ENCODE peak calls at places on chromosomes 2 and 18, in seven cellular contexts. Q is H9, V is trophoblast cell, X is neuronal stem cell, H is mesendoderm, O is mesenchymal stem cell, S is H1. J is an unnamed sample.

GRCh38 chr2:186543561-186544131 is 46.2 kb upstream of the ITGAV start:
- DNase-seq in Q (no peak), V (peak; percentile 52), X (no peak), H (peak; percentile 49), O (peak; percentile 81), S (no peak), J (peak; percentile 80)

GRCh38 chr2:32523711-32524110 is 104.1 kb upstream of the TTC27 start:
- DNase-seq in Q (no peak), V (no peak), X (no peak), H (no peak), O (no peak), S (no peak), J (no peak)

GRCh38 chr2:159946326-159946992 is 116.0 kb downstream of the PLA2R1 start:
- DNase-seq in Q (no peak), V (no peak), X (no peak), H (no peak), O (no peak), S (no peak), J (peak; percentile 21)

GRCh38 chr18:63188063-63188462 is 131.5 kb downstream of the BCL2 start:
- DNase-seq in Q (no peak), V (no peak), X (no peak), H (no peak), O (no peak), S (no peak), J (no peak)

GRCh38 chr2:111972955-111973565 is 74.7 kb downstream of the MERTK start:
- DNase-seq in Q (no peak), V (no peak), X (no peak), H (no peak), O (no peak), S (no peak), J (no peak)

GRCh38 chr18:11320981-11321380 is 171.6 kb upstream of the PIEZO2 start:
- DNase-seq in Q (no peak), V (no peak), X (no peak), H (no peak), O (peak; percentile 54), S (no peak), J (peak; percentile 79)

GRCh38 chr2:44086639-44087036 is 82.0 kb upstream of the PPM1B start:
- DNase-seq in Q (peak; percentile 39), V (no peak), X (no peak), H (peak; percentile 42), O (no peak), S (peak; percentile 51), J (no peak)

GRCh38 chr2:9740382-9741040 is 102.8 kb upstream of the TAF1B start:
- DNase-seq in Q (no peak), V (no peak), X (no peak), H (no peak), O (no peak), S (no peak), J (no peak)

GRCh38 chr2:101517753-101518152 is 42.8 kb upstream of the RFX8 start:
- DNase-seq in Q (no peak), V (no peak), X (no peak), H (no peak), O (peak; percentile 74), S (no peak), J (peak; percentile 65)

GRCh38 chr2:229539628-229540027 is 174.7 kb downstream of the DNER start:
- DNase-seq in Q (no peak), V (peak; percentile 77), X (no peak), H (no peak), O (no peak), S (no peak), J (peak; percentile 5)
- H2BK5ac ChIP-seq in Q (no peak overlapping the region), V (no peak overlapping the region), X (no peak overlapping the region), H (no peak overlapping the region), O (no peak overlapping the region), S (no peak overlapping the region), J (no peak overlapping the region)

DNA sequence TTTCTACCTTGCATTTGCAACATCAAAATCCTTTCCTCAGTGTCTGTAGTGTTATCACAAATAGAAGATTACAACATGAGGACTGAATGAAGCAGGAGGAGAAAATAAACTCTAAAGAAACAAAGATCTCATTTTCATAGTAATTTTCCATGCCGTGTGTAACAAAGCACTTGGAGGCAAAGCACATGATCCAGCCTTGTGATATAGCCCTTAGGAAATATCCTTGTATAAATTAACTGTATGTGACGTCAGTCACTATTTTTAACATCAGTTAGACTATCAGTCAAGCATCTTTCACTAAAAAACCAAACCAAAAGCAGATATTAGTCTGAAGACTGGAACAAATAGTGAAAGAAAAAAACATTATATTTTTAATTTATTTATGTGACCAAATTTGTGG is 492.1 kb upstream of the CNTNAP5 start:
- DNase-seq in Q (no peak), V (no peak), X (no peak), H (no peak), O (peak; percentile 66), S (no peak), J (no peak)
- H2BK5ac ChIP-seq in Q (no peak overlapping the region), V (no peak overlapping the region), X (no peak overlapping the region), H (no peak overlapping the region), O (no peak overlapping the region), S (no peak overlapping the region), J (no peak overlapping the region)

GRCh38 chr18:48138660-48139426 is 208.4 kb upstream of the SMAD2 start:
- DNase-seq in Q (no peak), V (no peak), X (no peak), H (no peak), O (no peak), S (no peak), J (no peak)

GRCh38 chr18:48142994-48143393 is 212.5 kb upstream of the SMAD2 start:
- DNase-seq in Q (no peak), V (no peak), X (no peak), H (no peak), O (no peak), S (no peak), J (no peak)

GRCh38 chr18:48139427-48140347 is 209.2 kb upstream of the SMAD2 start:
- DNase-seq in Q (no peak), V (no peak), X (no peak), H (no peak), O (no peak), S (no peak), J (no peak)

GRCh38 chr18:48142353-48142752 is 211.9 kb upstream of the SMAD2 start:
- DNase-seq in Q (no peak), V (no peak), X (no peak), H (no peak), O (no peak), S (no peak), J (no peak)

GRCh38 chr18:48140738-48141137 is 210.3 kb upstream of the SMAD2 start:
- DNase-seq in Q (no peak), V (no peak), X (no peak), H (no peak), O (no peak), S (no peak), J (no peak)
- H2BK5ac ChIP-seq in Q (no peak overlapping the region), V (no peak overlapping the region), X (no peak overlapping the region), H (no peak overlapping the region), O (no peak overlapping the region), S (no peak overlapping the region), J (no peak overlapping the region)

GRCh38 chr2:21559354-21559753 is 435.6 kb downstream of the TDRD15 start:
- DNase-seq in Q (no peak), V (no peak), X (no peak), H (no peak), O (peak; percentile 4), S (no peak), J (peak; percentile 37)

DNA sequence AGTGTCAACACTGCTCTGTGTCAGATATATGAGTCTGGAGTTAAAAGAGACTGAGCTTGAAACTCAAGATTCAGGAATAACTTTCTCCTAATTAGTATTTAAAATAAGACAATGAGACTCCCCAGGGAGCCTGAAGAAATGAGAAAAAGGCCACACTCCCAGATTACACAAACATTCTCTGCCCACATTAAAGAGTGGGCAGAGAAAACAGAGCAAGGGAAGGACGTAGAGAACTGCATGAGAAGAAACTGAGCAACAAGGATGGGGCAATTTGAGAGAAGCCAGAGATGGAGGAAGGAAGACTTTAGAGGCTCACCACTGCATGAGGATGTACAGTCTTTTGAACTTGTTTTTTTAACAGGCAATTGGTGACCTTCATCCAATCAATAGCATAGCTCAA is 438.2 kb downstream of the TDRD15 start:
- DNase-seq in Q (no peak), V (no peak), X (no peak), H (no peak), O (no peak), S (no peak), J (no peak)
- H2BK5ac ChIP-seq in Q (no peak overlapping the region), V (no peak overlapping the region), X (no peak overlapping the region), H (no peak overlapping the region), O (no peak overlapping the region), S (no peak overlapping the region), J (no peak overlapping the region)

GRCh38 chr2:60472663-60473289 is 80.7 kb downstream of the BCL11A start:
- DNase-seq in Q (no peak), V (no peak), X (no peak), H (no peak), O (no peak), S (no peak), J (no peak)
- H2BK5ac ChIP-seq in Q (no peak overlapping the region), V (no peak overlapping the region), X (no peak overlapping the region), H (no peak overlapping the region), O (no peak overlapping the region), S (peak overlapping the region; percentile 35), J (no peak overlapping the region)

GRCh38 chr18:12640881-12641200 is 17.1 kb downstream of the SPIRE1 start:
- DNase-seq in Q (no peak), V (no peak), X (no peak), H (no peak), O (no peak), S (peak; percentile 46), J (no peak)

GRCh38 chr18:12639990-12640880 is 17.7 kb downstream of the SPIRE1 start:
- DNase-seq in Q (no peak), V (peak; percentile 48), X (no peak), H (peak; percentile 43), O (peak; percentile 92), S (no peak), J (peak; percentile 87)

GRCh38 chr18:12638634-12639124 is 19.2 kb downstream of the SPIRE1 start:
- DNase-seq in Q (no peak), V (no peak), X (no peak), H (no peak), O (no peak), S (no peak), J (no peak)

GRCh38 chr18:12637901-12638633 is 19.8 kb downstream of the SPIRE1 start:
- DNase-seq in Q (no peak), V (peak; percentile 89), X (no peak), H (peak; percentile 41), O (no peak), S (no peak), J (peak; percentile 69)

DNA sequence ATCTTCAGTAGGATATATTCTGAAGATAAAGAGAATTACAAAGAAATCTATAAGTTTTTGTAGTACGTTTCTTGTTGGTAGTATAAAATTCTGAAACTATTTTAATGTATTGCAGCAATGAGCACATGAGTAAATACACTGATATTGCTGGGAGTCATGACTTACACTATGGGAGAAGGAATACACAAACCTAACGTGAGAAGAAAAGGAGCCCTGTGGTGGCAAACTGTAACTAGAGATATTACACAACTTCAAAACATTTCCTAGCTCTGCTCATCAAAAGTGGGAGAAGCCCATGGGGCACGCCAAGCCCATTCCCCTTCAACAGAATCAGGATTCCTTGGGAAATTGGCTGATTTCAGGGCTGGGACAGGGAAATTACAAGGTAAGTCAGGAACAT is 20.5 kb downstream of the SPIRE1 start:
- DNase-seq in Q (no peak), V (no peak), X (no peak), H (peak; percentile 20), O (peak; percentile 73), S (no peak), J (peak; percentile 49)
- H2BK5ac ChIP-seq in Q (no peak overlapping the region), V (no peak overlapping the region), X (no peak overlapping the region), H (no peak overlapping the region), O (no peak overlapping the region), S (no peak overlapping the region), J (no peak overlapping the region)

GRCh38 chr2:240293126-240293864 is 142.2 kb upstream of the GPC1 start:
- DNase-seq in Q (peak; percentile 17), V (no peak), X (no peak), H (no peak), O (no peak), S (no peak), J (no peak)
- H2BK5ac ChIP-seq in Q (no peak overlapping the region), V (no peak overlapping the region), X (no peak overlapping the region), H (no peak overlapping the region), O (no peak overlapping the region), S (no peak overlapping the region), J (no peak overlapping the region)

J was measured in IMR-90.